ENCODE peak calls at places on chromosome 20, in five cellular contexts. T is upper lobe of right lung, D is sigmoid colon, K is HCT116, I is IMR-90. J is an unnamed sample.

GRCh38 chr20:25643735-25644134 is 19.9 kb upstream of the NANP start:
- DNase-seq in T (no peak), D (no peak), K (no peak), I (no peak), J (no peak)

GRCh38 chr20:48215536-48215935 is 430.3 kb upstream of the SULF2 start:
- DNase-seq in T (no peak), D (no peak), K (no peak), I (no peak), J (peak)

GRCh38 chr20:24321939-24322338 is 147.5 kb upstream of the SYNDIG1 start:
- DNase-seq in T (no peak), D (no peak), K (no peak), I (no peak), J (no peak)

GRCh38 chr20:45044084-45044573 is 56.8 kb downstream of the KCNS1 start:
- DNase-seq in T (no peak), D (no peak), K (peak), I (peak), J (peak)

GRCh38 chr20:48697845-48698491 is 129.8 kb downstream of the PREX1 start:
- DNase-seq in T (peak), D (peak), K (no peak), I (peak), J (peak)

GRCh38 chr20:6036213-6036612 is 17.6 kb downstream of the LRRN4 start:
- DNase-seq in T (no peak), D (no peak), K (no peak), I (no peak), J (no peak)

GRCh38 chr20:2575682-2576081 is 39.3 kb downstream of the TMC2 start:
- DNase-seq in T (no peak), D (no peak), K (no peak), I (no peak), J (no peak)

GRCh38 chr20:47784599-47785320 is 521 bp downstream of the SULF2 start:
- DNase-seq in T (no peak), D (no peak), K (no peak), I (peak), J (peak)

GRCh38 chr20:44319880-44320422 is 8.9 kb upstream of the FITM2 start:
- DNase-seq in T (no peak), D (no peak), K (no peak), I (no peak), J (no peak)

GRCh38 chr20:19659468-19659867 is 98.6 kb upstream of the RIN2 start:
- DNase-seq in T (no peak), D (no peak), K (no peak), I (no peak), J (no peak)

GRCh38 chr20:23106271-23106851 is 20.2 kb upstream of the CD93 start:
- DNase-seq in T (peak), D (no peak), K (no peak), I (peak), J (no peak)

GRCh38 chr20:15584507-15584906 is 988.7 kb downstream of the KIF16B start:
- DNase-seq in T (no peak), D (no peak), K (no peak), I (no peak), J (no peak)
- TF ChIP-seq CTCF in T (no peak), D (no peak), K (no peak), I (no peak), J (no peak)

DNA sequence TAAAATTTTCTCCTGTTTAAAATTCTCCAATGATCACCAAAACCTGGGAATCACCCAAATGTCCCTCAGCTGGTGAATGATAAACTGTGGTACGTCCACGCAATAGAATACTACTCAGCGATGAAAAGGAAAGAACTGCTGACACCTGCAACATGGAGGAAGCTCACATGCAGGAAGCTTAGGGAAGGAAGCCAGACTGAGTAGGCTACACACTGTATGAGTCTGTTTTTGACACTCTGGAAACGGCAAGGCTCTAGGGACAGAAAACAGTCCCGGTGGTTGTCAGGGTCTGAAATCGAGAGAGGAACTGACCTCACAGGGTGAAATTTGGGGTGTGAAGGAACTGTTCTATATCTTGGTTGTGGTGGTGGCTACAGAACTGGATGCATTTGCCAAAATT is 25.2 kb upstream of the TLDC2 start:
- DNase-seq in T (no peak), D (no peak), K (no peak), I (no peak), J (no peak)
- H3K27ac ChIP-seq in T (no peak), D (peak), K (no peak), I (no peak), J (no peak)

GRCh38 chr20:62703853-62704228 is 4.8 kb upstream of the NTSR1 start:
- DNase-seq in T (no peak), D (no peak), K (no peak), I (no peak), J (no peak)

GRCh38 chr20:62706344-62706743 is 2.3 kb upstream of the NTSR1 start:
- DNase-seq in T (no peak), D (no peak), K (no peak), I (no peak), J (no peak)

GRCh38 chr20:62705626-62706025 is 3.0 kb upstream of the NTSR1 start:
- DNase-seq in T (no peak), D (no peak), K (no peak), I (no peak), J (peak)

GRCh38 chr20:62702886-62703852 is 5.5 kb upstream of the NTSR1 start:
- DNase-seq in T (no peak), D (peak), K (peak), I (peak), J (peak)

DNA sequence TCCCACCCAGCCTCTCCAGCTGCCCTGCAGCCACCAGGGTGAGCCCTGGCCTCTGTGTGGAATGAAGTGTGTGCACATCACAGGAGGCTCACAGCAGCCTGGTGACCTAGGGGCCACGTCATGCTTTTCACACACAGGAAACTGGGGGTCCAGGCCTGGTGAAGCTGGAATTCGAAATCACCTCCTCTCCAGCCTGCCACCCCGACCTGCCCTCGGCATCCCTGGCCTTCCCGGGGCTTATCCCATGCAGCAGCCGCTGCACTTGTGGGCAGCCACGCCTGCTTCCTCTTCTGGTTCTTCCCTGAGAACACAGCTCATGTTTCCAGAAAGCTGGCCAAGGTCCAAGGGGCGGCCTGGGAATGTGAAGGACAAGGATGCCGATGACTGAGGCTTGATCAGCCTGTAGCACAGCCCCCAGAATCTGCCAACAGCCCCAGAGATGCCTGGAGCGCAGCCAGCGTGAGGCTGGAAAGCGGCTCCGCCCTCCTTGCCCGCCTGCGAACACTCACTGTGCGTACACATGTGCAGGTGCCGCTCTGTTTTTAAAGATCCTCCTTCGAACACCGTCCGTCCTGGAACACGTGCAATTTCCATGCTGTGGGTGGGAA is 4.2 kb upstream of the NTSR1 start:
- DNase-seq in T (peak), D (peak), K (peak), I (peak), J (peak)
- TF ChIP-seq CTCF in T (no peak), D (no peak), K (no peak), I (peak), J (no peak)

GRCh38 chr20:50029083-50029696 is 46.4 kb downstream of the SNAI1 start:
- DNase-seq in T (no peak), D (no peak), K (no peak), I (no peak), J (no peak)

GRCh38 chr20:50034567-50035170 is 51.9 kb downstream of the SNAI1 start:
- DNase-seq in T (no peak), D (peak), K (no peak), I (peak), J (peak)

GRCh38 chr20:50036703-50037102 is 53.9 kb downstream of the SNAI1 start:
- DNase-seq in T (no peak), D (no peak), K (no peak), I (no peak), J (no peak)

GRCh38 chr20:50029697-50030428 is 47.1 kb downstream of the SNAI1 start:
- DNase-seq in T (no peak), D (peak), K (no peak), I (peak), J (peak)

DNA sequence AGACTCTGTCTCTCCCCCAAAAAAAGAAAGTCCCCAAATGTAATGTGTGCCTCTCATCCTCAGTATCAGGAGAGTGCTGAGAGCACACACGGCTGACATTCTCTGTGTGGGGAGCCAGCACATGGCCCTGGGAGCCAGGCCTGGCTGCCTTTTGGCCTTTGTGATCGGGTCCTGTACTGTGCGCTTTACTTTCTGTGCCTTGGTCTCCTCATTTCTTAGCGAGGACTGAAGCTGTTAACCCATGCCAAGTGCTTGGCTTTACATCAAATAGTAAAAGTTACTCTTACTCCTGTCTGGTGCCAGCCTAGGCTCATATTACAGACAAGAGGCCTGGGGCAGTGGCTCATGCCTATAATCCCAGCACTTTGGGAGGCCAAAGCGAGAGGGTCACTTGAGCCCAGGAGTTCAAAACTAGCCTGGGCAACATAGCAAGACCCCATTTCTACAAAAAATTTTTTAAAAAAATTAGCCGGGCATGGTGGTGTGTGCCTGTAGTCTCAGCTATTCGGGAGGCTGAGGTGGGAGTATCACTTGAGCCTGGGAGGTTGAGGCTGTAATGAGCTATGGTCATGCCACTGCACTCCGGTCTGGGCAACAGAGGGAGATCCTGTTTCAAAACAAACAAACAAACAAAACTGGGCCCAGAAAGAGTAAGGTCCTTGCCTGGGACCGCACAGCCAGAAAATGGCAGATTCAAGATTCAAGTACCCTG is 50.3 kb downstream of the SNAI1 start:
- DNase-seq in T (no peak), D (no peak), K (no peak), I (no peak), J (no peak)
- H3K27ac ChIP-seq in T (peak), D (peak), K (no peak), I (peak), J (peak)

DNA sequence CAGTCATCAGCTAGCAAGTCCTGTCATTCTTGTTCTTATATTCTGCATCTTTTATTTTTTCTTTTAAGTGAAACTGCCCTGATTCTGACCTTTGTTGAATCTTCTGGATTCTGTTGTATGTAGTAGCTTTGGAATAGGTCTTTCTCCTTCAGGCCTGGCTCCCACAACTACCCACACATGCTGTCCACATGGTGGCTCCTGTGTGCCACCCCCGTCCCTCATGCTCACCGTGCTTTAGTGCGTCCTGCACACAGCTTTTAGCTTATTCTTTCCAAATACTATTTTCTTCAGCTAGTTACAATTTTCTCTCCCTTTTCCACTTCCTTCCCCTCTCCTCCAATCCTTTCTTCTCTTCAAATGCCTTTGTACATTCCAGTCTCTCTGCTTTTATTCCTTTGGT is 61.8 kb downstream of the CTNNBL1 start:
- DNase-seq in T (no peak), D (no peak), K (no peak), I (no peak), J (no peak)
- TF ChIP-seq CTCF in T (no peak), D (no peak), K (no peak), I (no peak), J (no peak)

GRCh38 chr20:56430957-56431356 is 18.9 kb downstream of the CASS4 start:
- DNase-seq in T (no peak), D (no peak), K (no peak), I (no peak), J (no peak)

GRCh38 chr20:56430471-56430870 is 18.4 kb downstream of the CASS4 start:
- DNase-seq in T (no peak), D (no peak), K (no peak), I (no peak), J (no peak)

GRCh38 chr20:56428881-56429280 is 16.8 kb downstream of the CASS4 start:
- DNase-seq in T (no peak), D (no peak), K (no peak), I (no peak), J (no peak)

GRCh38 chr20:56429496-56429895 is 17.4 kb downstream of the CASS4 start:
- DNase-seq in T (no peak), D (no peak), K (no peak), I (peak), J (no peak)

DNA sequence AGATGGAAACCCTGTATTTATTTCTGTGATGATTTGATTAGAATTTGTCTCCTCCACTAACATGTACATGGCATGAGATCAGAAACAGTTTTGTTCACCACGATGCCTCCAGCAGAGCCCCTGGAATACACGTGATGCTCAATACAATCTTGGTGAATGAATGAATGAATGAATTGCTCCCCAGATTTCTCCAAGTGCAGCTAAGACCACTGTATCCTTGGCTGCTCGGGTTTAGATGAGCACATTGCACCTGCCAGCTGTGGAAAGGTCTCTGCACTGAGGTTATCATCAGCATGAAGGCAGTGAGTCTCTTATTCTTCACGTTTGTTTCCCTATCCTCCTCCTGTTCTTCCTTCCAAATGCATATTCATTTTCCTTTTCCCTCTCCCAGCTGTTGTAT is 17.9 kb downstream of the CASS4 start:
- DNase-seq in T (no peak), D (no peak), K (no peak), I (no peak), J (no peak)
- H3K27ac ChIP-seq in T (peak), D (no peak), K (no peak), I (peak), J (no peak)

GRCh38 chr20:1466211-1467081 is at the start of gene NSFL1C:
- DNase-seq in T (peak), D (peak), K (peak), I (peak), J (peak)
- TF ChIP-seq CTCF in T (peak), D (peak), K (peak), I (peak), J (peak)

GRCh38 chr20:46399401-46399800 is 7.0 kb downstream of the ELMO2 start:
- DNase-seq in T (no peak), D (no peak), K (no peak), I (no peak), J (no peak)

GRCh38 chr20:46401478-46401860 is 4.9 kb downstream of the ELMO2 start:
- DNase-seq in T (no peak), D (no peak), K (no peak), I (no peak), J (no peak)

GRCh38 chr20:46398963-46399362 is 7.5 kb downstream of the ELMO2 start:
- DNase-seq in T (no peak), D (no peak), K (no peak), I (no peak), J (no peak)

GRCh38 chr20:46400828-46401477 is 5.5 kb downstream of the ELMO2 start:
- DNase-seq in T (no peak), D (no peak), K (no peak), I (peak), J (no peak)

GRCh38 chr20:46400253-46400652 is 6.2 kb downstream of the ELMO2 start:
- DNase-seq in T (no peak), D (peak), K (no peak), I (peak), J (no peak)
- H3K27ac ChIP-seq in T (peak), D (peak), K (no peak), I (peak), J (no peak)

DNA sequence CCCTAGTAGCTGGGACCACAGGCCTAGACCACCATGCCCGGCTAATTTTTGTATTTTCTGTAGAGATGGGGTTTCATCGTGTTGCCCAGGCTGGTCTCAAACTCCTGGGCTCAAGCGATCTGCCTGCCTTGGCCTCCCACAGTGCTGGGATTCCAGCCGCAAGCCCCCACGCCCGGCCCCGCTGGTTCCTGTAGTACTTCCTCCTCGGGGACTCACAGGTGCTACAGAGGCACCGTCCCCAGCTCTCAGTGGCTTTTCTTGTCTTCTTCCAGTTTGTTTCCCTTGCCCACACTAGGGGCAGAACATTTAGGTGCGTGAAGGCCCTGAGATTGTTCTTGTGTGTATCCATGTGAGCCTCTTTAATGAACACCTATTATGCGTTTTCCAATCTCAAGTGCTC is 773 bp upstream of the ZBP1 start:
- DNase-seq in T (no peak), D (no peak), K (no peak), I (no peak), J (no peak)
- TF ChIP-seq CTCF in T (no peak), D (no peak), K (no peak), I (no peak), J (no peak)

GRCh38 chr20:53897884-53898557 is 172.4 kb downstream of the BCAS1 start:
- DNase-seq in T (no peak), D (no peak), K (no peak), I (no peak), J (no peak)
- H3K27ac ChIP-seq in T (no peak), D (no peak), K (no peak), I (no peak), J (no peak)

J was measured in RWPE1.